ENCODE peak calls at places on chromosomes 1 and 21, in eight cellular contexts. G, C, U, B, J, Y, D and X are unnamed samples.

GRCh38 chr1:38131024-38131585 is 84.5 kb upstream of the POU3F1 start:
- DNase-seq in G (no peak), C (no peak), U (no peak), B (no peak), J (no peak), Y (no peak), D (no peak), X (no peak)

GRCh38 chr1:180372728-180373127 is 129.6 kb downstream of the ACBD6 start:
- DNase-seq in G (no peak), C (no peak), U (no peak), B (no peak), J (no peak), Y (no peak), D (no peak), X (no peak)

GRCh38 chr1:61356995-61357394 is 274.6 kb downstream of the NFIA start:
- DNase-seq in G (no peak), C (no peak), U (no peak), B (no peak), J (no peak), Y (no peak), D (no peak), X (no peak)

GRCh38 chr1:51491166-51491981 is 27.7 kb downstream of the EPS15 start:
- DNase-seq in G (no peak), C (no peak), U (no peak), B (no peak), J (no peak), Y (no peak), D (no peak), X (no peak)

GRCh38 chr21:34724131-34724856 is 55.5 kb downstream of the CLIC6 start:
- DNase-seq in G (no peak), C (no peak), U (no peak), B (peak; percentile 48), J (no peak), Y (no peak), D (no peak), X (no peak)

GRCh38 chr1:204649756-204650155 is 35.8 kb downstream of the LRRN2 start:
- DNase-seq in G (no peak), C (no peak), U (no peak), B (no peak), J (no peak), Y (no peak), D (no peak), X (no peak)

GRCh38 chr1:7117599-7118281 is 332.5 kb downstream of the CAMTA1 start:
- DNase-seq in G (no peak), C (no peak), U (no peak), B (no peak), J (no peak), Y (no peak), D (no peak), X (no peak)

GRCh38 chr1:229970714-229971113 is 96.3 kb upstream of the GALNT2 start:
- DNase-seq in G (no peak), C (no peak), U (no peak), B (no peak), J (no peak), Y (no peak), D (no peak), X (no peak)

GRCh38 chr1:31503581-31503980 is 72.7 kb upstream of the TINAGL1 start:
- DNase-seq in G (no peak), C (no peak), U (no peak), B (no peak), J (no peak), Y (no peak), D (no peak), X (no peak)

GRCh38 chr1:113325039-113325438 is 65.3 kb upstream of the MAGI3 start:
- DNase-seq in G (no peak), C (no peak), U (no peak), B (peak; percentile 34), J (no peak), Y (no peak), D (no peak), X (no peak)

GRCh38 chr1:96388421-96389310 is 332.9 kb upstream of the PTBP2 start:
- DNase-seq in G (no peak), C (no peak), U (no peak), B (no peak), J (no peak), Y (no peak), D (no peak), X (no peak)

GRCh38 chr21:25422610-25423608 is 184.4 kb downstream of the MRPL39 start:
- DNase-seq in G (no peak), C (no peak), U (no peak), B (no peak), J (no peak), Y (no peak), D (no peak), X (no peak)

GRCh38 chr21:45326834-45327457 is 39.3 kb upstream of the POFUT2 start:
- DNase-seq in G (no peak), C (no peak), U (no peak), B (no peak), J (no peak), Y (no peak), D (no peak), X (no peak)

GRCh38 chr1:63486679-63487078 is 36.3 kb downstream of the ITGB3BP start:
- DNase-seq in G (no peak), C (no peak), U (no peak), B (no peak), J (no peak), Y (no peak), D (no peak), X (no peak)

GRCh38 chr1:17161137-17161700 is 42.0 kb upstream of the PADI2 start:
- DNase-seq in G (no peak), C (peak; percentile 17), U (no peak), B (no peak), J (no peak), Y (no peak), D (no peak), X (no peak)

GRCh38 chr21:36815284-36815683 is 116.4 kb downstream of the SIM2 start:
- DNase-seq in G (no peak), C (no peak), U (no peak), B (no peak), J (no peak), Y (no peak), D (no peak), X (no peak)

GRCh38 chr1:108947871-108948525 is 15.3 kb downstream of the CLCC1 start:
- DNase-seq in G (no peak), C (no peak), U (no peak), B (no peak), J (peak; percentile 21), Y (no peak), D (no peak), X (no peak)

GRCh38 chr1:234840843-234841242 is 230.9 kb upstream of the IRF2BP2 start:
- DNase-seq in G (no peak), C (no peak), U (no peak), B (no peak), J (no peak), Y (no peak), D (no peak), X (no peak)

GRCh38 chr21:42337830-42338729 is 12.7 kb downstream of the TFF2 start:
- DNase-seq in G (peak; percentile 73), C (peak; percentile 46), U (peak; percentile 80), B (peak; percentile 90), J (no peak), Y (peak; percentile 83), D (peak; percentile 73), X (no peak)

GRCh38 chr1:171220551-171221175 is 27.6 kb upstream of the FMO1 start:
- DNase-seq in G (no peak), C (no peak), U (no peak), B (no peak), J (peak; percentile 51), Y (no peak), D (no peak), X (no peak)